ENCODE peak calls at places on chromosomes 13 and 19, in five cellular contexts. One of them, this sample, is unnamed.

GRCh38 chr13:30738526-30738925 is 3.2 kb downstream of the ALOX5AP start:
- DNase-seq in fibroblast of lung: no peak
- DNase-seq in stimulated activated CD8-positive, alpha-beta memory T cell treated with anti-CD3 and anti-CD28 coated beads, Interleukin-15, amount 100 ng/mL, for 4 hours: no peak
- DNase-seq in esophagus squamous epithelium: no peak
- DNase-seq in substantia nigra: no peak
- DNase-seq in this sample: no peak

GRCh38 chr13:113916330-113916815 is 52.5 kb upstream of the GAS6 start:
- DNase-seq in fibroblast of lung: peak
- DNase-seq in stimulated activated CD8-positive, alpha-beta memory T cell treated with anti-CD3 and anti-CD28 coated beads, Interleukin-15, amount 100 ng/mL, for 4 hours: no peak
- DNase-seq in esophagus squamous epithelium: no peak
- DNase-seq in substantia nigra: no peak
- DNase-seq in this sample: no peak

GRCh38 chr19:18049390-18049789 is 37.3 kb downstream of the IL12RB1 start:
- DNase-seq in fibroblast of lung: peak
- DNase-seq in stimulated activated CD8-positive, alpha-beta memory T cell treated with anti-CD3 and anti-CD28 coated beads, Interleukin-15, amount 100 ng/mL, for 4 hours: no peak
- DNase-seq in esophagus squamous epithelium: no peak
- DNase-seq in substantia nigra: peak
- DNase-seq in this sample: peak

GRCh38 chr19:55080915-55081772 is 5.5 kb downstream of the EPS8L1 start:
- DNase-seq in fibroblast of lung: peak
- DNase-seq in stimulated activated CD8-positive, alpha-beta memory T cell treated with anti-CD3 and anti-CD28 coated beads, Interleukin-15, amount 100 ng/mL, for 4 hours: peak
- DNase-seq in esophagus squamous epithelium: no peak
- DNase-seq in substantia nigra: peak
- DNase-seq in this sample: no peak

GRCh38 chr19:51015691-51016267 is 3.7 kb downstream of the KLK10 start:
- DNase-seq in fibroblast of lung: no peak
- DNase-seq in stimulated activated CD8-positive, alpha-beta memory T cell treated with anti-CD3 and anti-CD28 coated beads, Interleukin-15, amount 100 ng/mL, for 4 hours: no peak
- DNase-seq in esophagus squamous epithelium: no peak
- DNase-seq in substantia nigra: no peak
- DNase-seq in this sample: no peak

GRCh38 chr19:35119578-35119977 is 4.0 kb downstream of the FXYD3 start:
- DNase-seq in fibroblast of lung: no peak
- DNase-seq in stimulated activated CD8-positive, alpha-beta memory T cell treated with anti-CD3 and anti-CD28 coated beads, Interleukin-15, amount 100 ng/mL, for 4 hours: no peak
- DNase-seq in esophagus squamous epithelium: no peak
- DNase-seq in substantia nigra: no peak
- DNase-seq in this sample: no peak

GRCh38 chr19:31902821-31903220 is 442.6 kb upstream of the ZNF507 start:
- DNase-seq in fibroblast of lung: no peak
- DNase-seq in stimulated activated CD8-positive, alpha-beta memory T cell treated with anti-CD3 and anti-CD28 coated beads, Interleukin-15, amount 100 ng/mL, for 4 hours: no peak
- DNase-seq in esophagus squamous epithelium: no peak
- DNase-seq in substantia nigra: no peak
- DNase-seq in this sample: no peak

GRCh38 chr13:50691176-50691681 is 152.3 kb downstream of the DLEU7 start:
- DNase-seq in fibroblast of lung: no peak
- DNase-seq in stimulated activated CD8-positive, alpha-beta memory T cell treated with anti-CD3 and anti-CD28 coated beads, Interleukin-15, amount 100 ng/mL, for 4 hours: no peak
- DNase-seq in esophagus squamous epithelium: no peak
- DNase-seq in substantia nigra: no peak
- DNase-seq in this sample: no peak

GRCh38 chr13:26721251-26721939 is 39.2 kb downstream of the GPR12 start:
- DNase-seq in fibroblast of lung: no peak
- DNase-seq in stimulated activated CD8-positive, alpha-beta memory T cell treated with anti-CD3 and anti-CD28 coated beads, Interleukin-15, amount 100 ng/mL, for 4 hours: no peak
- DNase-seq in esophagus squamous epithelium: no peak
- DNase-seq in substantia nigra: no peak
- DNase-seq in this sample: peak

GRCh38 chr19:39430675-39431593 is 4.8 kb downstream of the RPS16 start:
- DNase-seq in fibroblast of lung: peak
- DNase-seq in stimulated activated CD8-positive, alpha-beta memory T cell treated with anti-CD3 and anti-CD28 coated beads, Interleukin-15, amount 100 ng/mL, for 4 hours: no peak
- DNase-seq in esophagus squamous epithelium: no peak
- DNase-seq in substantia nigra: no peak
- DNase-seq in this sample: no peak

This sample was measured in mesenteric fat pad.